ENCODE peak calls at places on chromosomes 2 and 18, in six cellular contexts. S is osteocyte, I is cardiac fibroblast, L is heart left ventricle, R is anterior cingulate cortex, W is LoVo. D is an unnamed sample.
A peak's percentile ranks its signal among the peaks of the same experiment; 100 is the strongest.

GRCh38 chr2:204486855-204487254 is 58.4 kb upstream of the PARD3B start:
- DNase-seq in S (no peak), I (peak; percentile 44), L (no peak), R (no peak), W (no peak), D (no peak)

GRCh38 chr18:79496978-79497637 is 101.4 kb downstream of the NFATC1 start:
- DNase-seq in S (peak; percentile 85), I (peak; percentile 88), L (peak; percentile 37), R (no peak), W (no peak), D (no peak)

GRCh38 chr2:1448009-1448408 is 34.7 kb downstream of the TPO start:
- DNase-seq in S (no peak), I (no peak), L (no peak), R (no peak), W (no peak), D (no peak)

GRCh38 chr2:239150125-239151011 is 250.5 kb downstream of the HDAC4 start:
- DNase-seq in S (no peak), I (no peak), L (no peak), R (no peak), W (no peak), D (no peak)

GRCh38 chr2:183607995-183608394 is 483.8 kb downstream of the NUP35 start:
- DNase-seq in S (peak; percentile 73), I (no peak), L (no peak), R (no peak), W (no peak), D (no peak)

GRCh38 chr2:10028988-10029874 is 14.1 kb upstream of the KLF11 start:
- DNase-seq in S (no peak), I (no peak), L (peak; percentile 87), R (no peak), W (no peak), D (no peak)

GRCh38 chr18:13566941-13567762 is 159.2 kb downstream of the FAM210A start:
- DNase-seq in S (no peak), I (no peak), L (peak; percentile 73), R (no peak), W (no peak), D (no peak)

GRCh38 chr2:113136828-113137775 is 9.7 kb downstream of the IL1RN start:
- DNase-seq in S (peak; percentile 81), I (peak; percentile 61), L (no peak), R (no peak), W (peak; percentile 47), D (peak; percentile 45)

GRCh38 chr2:141058552-141058951 is 1072.3 kb downstream of the LRP1B start:
- DNase-seq in S (no peak), I (no peak), L (no peak), R (no peak), W (no peak), D (no peak)

GRCh38 chr2:121625953-121626352 is 23.3 kb downstream of the CLASP1 start:
- DNase-seq in S (no peak), I (no peak), L (no peak), R (no peak), W (no peak), D (no peak)

GRCh38 chr18:33676593-33676992 is 98.6 kb downstream of the ASXL3 start:
- DNase-seq in S (no peak), I (no peak), L (no peak), R (no peak), W (no peak), D (no peak)

GRCh38 chr2:127594116-127594591 is 51.8 kb upstream of the GPR17 start:
- DNase-seq in S (peak; percentile 71), I (no peak), L (no peak), R (no peak), W (no peak), D (no peak)

GRCh38 chr18:76399613-76400391 is 95.2 kb downstream of the ZNF516 start:
- DNase-seq in S (no peak), I (no peak), L (no peak), R (no peak), W (no peak), D (no peak)

GRCh38 chr2:64374686-64375085 is 79.3 kb upstream of the LGALSL start:
- DNase-seq in S (peak; percentile 76), I (peak; percentile 43), L (peak; percentile 38), R (no peak), W (no peak), D (no peak)

GRCh38 chr2:52342458-52342857 is 1310.5 kb upstream of the NRXN1 start:
- DNase-seq in S (no peak), I (no peak), L (no peak), R (no peak), W (no peak), D (no peak)

GRCh38 chr2:178335218-178335617 is 115.8 kb downstream of the PRKRA start:
- DNase-seq in S (no peak), I (no peak), L (no peak), R (no peak), W (no peak), D (no peak)

GRCh38 chr2:219538488-219539294 is 4.9 kb downstream of the CHPF start:
- DNase-seq in S (no peak), I (peak; percentile 40), L (no peak), R (no peak), W (no peak), D (no peak)

GRCh38 chr2:201254331-201254730 is 6.0 kb upstream of the CASP8 start:
- DNase-seq in S (no peak), I (peak; percentile 80), L (no peak), R (no peak), W (peak; percentile 46), D (no peak)

GRCh38 chr2:239956818-239957261 is 68.3 kb downstream of the NDUFA10 start:
- DNase-seq in S (no peak), I (no peak), L (peak; percentile 79), R (no peak), W (no peak), D (no peak)

GRCh38 chr18:67132919-67133318 is 383.6 kb downstream of the DSEL start:
- DNase-seq in S (no peak), I (no peak), L (no peak), R (no peak), W (no peak), D (no peak)

D was measured in RKO.